ENCODE peak calls at places on chromosomes 7 and 10, in ten cellular contexts. L is WTC11; B is cardiac fibroblast; Q is testis; T is NCI-H1092 treated with DMSO at 0.1 percent for 48 hours; C is heart right ventricle; I is right cardiac atrium; S is stimulated activated CD4-positive, alpha-beta T cell treated with anti-CD3 and anti-CD28 coated beads, Interleukin-2, amount 100 ng/mL, for 24 hours; W is GM23248; K is fibroblast of pulmonary artery. U is an unnamed sample.

GRCh38 chr7:116671681-116672595 is at the start of gene MET:
- DNase-seq in Q (peak), L (peak), S (peak), T (peak), B (peak), I (peak), K (peak), C (peak), W (peak), U (peak)

GRCh38 chr10:3452234-3452633 is 279.7 kb upstream of the PITRM1 start:
- DNase-seq in L (no peak), S (no peak), K (peak), C (no peak), T (no peak), W (peak), I (no peak), Q (no peak), B (peak), U (peak)

GRCh38 chr10:62457598-62457997 is 83.4 kb downstream of the ZNF365 start:
- DNase-seq in K (no peak), T (no peak), I (no peak), W (no peak), B (no peak), Q (no peak), S (no peak), L (no peak), C (no peak), U (no peak)

GRCh38 chr10:102242118-102242485 is 790 bp upstream of the PITX3 start:
- DNase-seq in S (no peak), W (peak), Q (no peak), K (no peak), B (no peak), I (no peak), T (no peak), C (no peak), L (no peak), U (no peak)

GRCh38 chr10:88702848-88703597 is 3.0 kb upstream of the LIPK start:
- DNase-seq in I (no peak), B (no peak), W (no peak), Q (no peak), T (peak), S (no peak), L (peak), C (no peak), K (no peak), U (peak)

GRCh38 chr10:131213651-131214505 is 97.6 kb downstream of the TCERG1L start:
- DNase-seq in Q (no peak), S (no peak), L (no peak), K (no peak), W (no peak), C (no peak), I (peak), B (no peak), T (no peak), U (no peak)

GRCh38 chr7:21941570-21942224 is 4.0 kb downstream of the CDCA7L start:
- DNase-seq in L (no peak), T (no peak), Q (no peak), B (peak), I (no peak), K (peak), S (no peak), C (no peak), W (peak), U (no peak)

GRCh38 chr7:156652886-156653568 is 12.5 kb downstream of the RNF32 start:
- DNase-seq in T (no peak), L (no peak), K (no peak), Q (no peak), I (no peak), W (peak), B (no peak), S (no peak), C (no peak), U (no peak)

GRCh38 chr10:58643029-58643428 is 130.4 kb downstream of the BICC1 start:
- DNase-seq in S (no peak), T (no peak), Q (no peak), K (no peak), W (peak), I (no peak), L (no peak), C (no peak), B (no peak), U (no peak)

GRCh38 chr10:6416892-6417512 is 163.1 kb downstream of the PRKCQ start:
- DNase-seq in T (no peak), B (peak), S (no peak), I (no peak), W (peak), K (peak), Q (no peak), L (no peak), C (no peak), U (peak)

GRCh38 chr7:117401293-117402002 is 25.8 kb downstream of the ASZ1 start:
- DNase-seq in T (no peak), I (no peak), L (no peak), C (no peak), W (peak), Q (no peak), S (no peak), K (peak), B (peak), U (no peak)

GRCh38 chr10:91887075-91887899 is 22.0 kb downstream of the FGFBP3 start:
- DNase-seq in Q (peak), S (peak), W (peak), T (no peak), L (peak), I (peak), C (no peak), B (peak), K (peak), U (no peak)

GRCh38 chr7:56091591-56091990 is 1.2 kb downstream of the PHKG1 start:
- DNase-seq in Q (no peak), B (peak), I (peak), W (peak), K (no peak), L (no peak), T (no peak), S (no peak), C (peak), U (no peak)

GRCh38 chr7:77759294-77759889 is 38.8 kb downstream of the TMEM60 start:
- DNase-seq in S (peak), T (peak), W (peak), B (peak), I (no peak), C (no peak), K (peak), Q (peak), L (peak), U (peak)

GRCh38 chr7:67380858-67381257 is 384.2 kb downstream of the TYW1 start:
- DNase-seq in I (no peak), L (no peak), W (no peak), C (no peak), T (no peak), Q (no peak), B (no peak), K (no peak), S (no peak), U (no peak)

GRCh38 chr7:153886121-153886505 is 166.1 kb upstream of the DPP6 start:
- DNase-seq in L (no peak), T (peak), C (no peak), I (no peak), Q (peak), W (no peak), K (no peak), B (no peak), S (no peak), U (no peak)

GRCh38 chr7:118349604-118350003 is 125.1 kb downstream of the ANKRD7 start:
- DNase-seq in W (no peak), C (no peak), T (no peak), I (no peak), B (no peak), K (no peak), S (no peak), L (no peak), Q (no peak), U (no peak)

GRCh38 chr10:1163204-1163660 is 107.0 kb downstream of the WDR37 start:
- DNase-seq in L (peak), I (no peak), C (no peak), W (no peak), Q (no peak), K (no peak), T (no peak), S (no peak), B (no peak), U (no peak)

GRCh38 chr7:79090543-79090942 is 362.9 kb downstream of the MAGI2 start:
- DNase-seq in W (peak), T (no peak), B (peak), Q (no peak), S (no peak), K (peak), C (no peak), L (no peak), I (no peak), U (no peak)

GRCh38 chr7:106545275-106545674 is 115.7 kb downstream of the CCDC71L start:
- DNase-seq in C (no peak), K (no peak), W (no peak), S (no peak), I (no peak), T (no peak), L (no peak), Q (no peak), B (no peak), U (no peak)

GRCh38 chr7:78679477-78679876 is 774.0 kb downstream of the MAGI2 start:
- DNase-seq in S (no peak), Q (no peak), C (no peak), I (no peak), K (no peak), L (no peak), T (no peak), W (no peak), B (no peak), U (no peak)

GRCh38 chr10:5975641-5976473 is 1.5 kb downstream of the IL15RA start:
- DNase-seq in L (no peak), I (peak), T (no peak), Q (peak), K (peak), B (peak), C (no peak), W (peak), S (peak), U (peak)

GRCh38 chr7:48390381-48391327 is 219.4 kb downstream of the ABCA13 start:
- DNase-seq in I (peak), L (no peak), W (no peak), K (no peak), Q (peak), B (no peak), T (no peak), C (no peak), S (no peak), U (no peak)

GRCh38 chr7:164882-165660 is 27.3 kb upstream of the FAM20C start:
- DNase-seq in I (no peak), W (no peak), Q (no peak), K (no peak), C (no peak), T (no peak), B (no peak), S (no peak), L (no peak), U (no peak)

GRCh38 chr10:16689227-16689626 is 128.0 kb downstream of the RSU1 start:
- DNase-seq in C (no peak), L (no peak), T (no peak), B (no peak), S (no peak), W (no peak), Q (no peak), K (peak), I (no peak), U (no peak)

GRCh38 chr7:18541189-18541870 is 45.8 kb downstream of the HDAC9 start:
- DNase-seq in B (peak), I (peak), Q (peak), W (peak), L (no peak), S (no peak), T (peak), K (peak), C (peak), U (peak)

GRCh38 chr10:65931291-65932080 is 994.4 kb upstream of the LRRTM3 start:
- DNase-seq in I (no peak), K (no peak), T (no peak), Q (no peak), W (no peak), C (no peak), L (no peak), S (no peak), B (no peak), U (no peak)

GRCh38 chr10:32379314-32379949 is 32.5 kb upstream of the EPC1 start:
- DNase-seq in B (peak), K (peak), W (peak), T (peak), I (no peak), L (no peak), C (no peak), Q (no peak), S (no peak), U (peak)

GRCh38 chr10:79047875-79048638 is 20.7 kb upstream of the ZMIZ1 start:
- DNase-seq in K (no peak), B (no peak), Q (no peak), S (peak), T (no peak), C (no peak), L (no peak), W (no peak), I (peak), U (no peak)